ENCODE peak calls at places on chromosomes 13 and 19, in nine cellular contexts. Y, L, B, G, N, Q, X, Z and W are unnamed samples. For H3K4me1, the result is how much of the 10 kb centered on the place peaks cover.

GRCh38 chr13:72808917-72809500 is 27.1 kb downstream of the PIBF1 start:
- DNase-seq in B (no peak), L (no peak), Z (no peak), G (peak), X (no peak), Q (no peak), N (peak), Y (no peak), W (no peak)

GRCh38 chr19:7292950-7293794 is 1.0 kb downstream of the INSR start:
- DNase-seq in N (no peak), Q (peak), Y (peak), B (peak), X (no peak), L (peak), Z (peak), G (no peak), W (peak)

GRCh38 chr19:13796301-13797057 is 1.2 kb downstream of the ZSWIM4 start:
- DNase-seq in N (peak), Z (peak), L (peak), B (peak), X (peak), Y (peak), Q (peak), G (peak), W (peak)

GRCh38 chr19:55540619-55541018 is 3.7 kb upstream of the SBK2 start:
- DNase-seq in Q (peak), Z (no peak), X (no peak), Y (no peak), L (peak), N (no peak), B (no peak), G (no peak), W (no peak)

GRCh38 chr13:40102854-40103253 is 447.4 kb downstream of the COG6 start:
- DNase-seq in Q (no peak), G (peak), L (no peak), X (no peak), Y (no peak), Z (no peak), B (no peak), N (no peak), W (no peak)

GRCh38 chr19:32222594-32222993 is 122.8 kb upstream of the ZNF507 start:
- DNase-seq in Y (no peak), B (no peak), X (no peak), G (no peak), N (no peak), Q (no peak), L (no peak), Z (no peak), W (no peak)

GRCh38 chr13:44300895-44301638 is 72.6 kb upstream of the SERP2 start:
- DNase-seq in Z (no peak), X (no peak), Y (peak), N (peak), L (peak), Q (peak), B (peak), G (peak), W (no peak)

GRCh38 chr13:48574036-48574796 is 41.3 kb upstream of the RCBTB2 start:
- DNase-seq in L (no peak), Z (no peak), B (no peak), X (no peak), Q (no peak), Y (no peak), N (no peak), G (no peak), W (no peak)

GRCh38 chr19:18023596-18024212 is 15.7 kb downstream of the ARRDC2 start:
- DNase-seq in Y (peak), G (no peak), N (peak), Q (peak), B (peak), L (peak), Z (peak), X (peak), W (peak)

GRCh38 chr19:1591421-1592022 is 1.1 kb downstream of the MBD3 start:
- DNase-seq in G (no peak), X (no peak), Q (peak), L (peak), Z (no peak), N (peak), B (peak), Y (no peak), W (no peak)

GRCh38 chr19:2517881-2518601 is 42.1 kb downstream of the GADD45B start:
- DNase-seq in X (no peak), N (no peak), Z (no peak), Y (no peak), G (no peak), B (peak), L (no peak), Q (no peak), W (no peak)

GRCh38 chr13:109479991-109480696 is 306.2 kb downstream of the IRS2 start:
- DNase-seq in Y (no peak), B (no peak), L (peak), G (peak), Z (no peak), X (no peak), Q (no peak), N (no peak), W (no peak)

GRCh38 chr13:44293908-44294735 is 79.5 kb upstream of the SERP2 start:
- DNase-seq in X (no peak), B (no peak), Y (no peak), Q (no peak), L (no peak), N (peak), Z (no peak), G (peak), W (no peak)

GRCh38 chr13:26872444-26873173 is 112.0 kb upstream of the GPR12 start:
- DNase-seq in N (peak), Y (no peak), X (no peak), Z (peak), G (peak), L (peak), Q (no peak), B (peak), W (peak)

GRCh38 chr19:932647-933552 is 7.1 kb downstream of the ARID3A start:
- DNase-seq in Y (peak), Q (peak), N (no peak), B (peak), Z (peak), X (peak), L (peak), G (peak), W (peak)

GRCh38 chr13:99969934-99970760 is 1.4 kb downstream of the ZIC5 start:
- DNase-seq in Q (no peak), Z (no peak), G (no peak), B (no peak), L (no peak), Y (no peak), X (no peak), N (no peak), W (no peak)

GRCh38 chr19:50720181-50720920 is 749 bp upstream of the SHANK1 start:
- DNase-seq in Y (no peak), Q (no peak), L (no peak), G (no peak), X (no peak), Z (no peak), N (no peak), B (no peak), W (no peak)

GRCh38 chr13:49652691-49653305 is 24.5 kb downstream of the ARL11 start:
- DNase-seq in N (peak), Y (no peak), Z (peak), B (peak), Q (peak), X (peak), G (peak), L (peak), W (no peak)

GRCh38 chr13:71290963-71291937 is 575.8 kb downstream of the DACH1 start:
- DNase-seq in X (peak), G (peak), B (no peak), Q (peak), Y (no peak), L (peak), N (peak), Z (peak), W (peak)
- H3K27ac ChIP-seq in X (peak), G (no peak), B (no peak), Q (peak), Y (no peak), L (peak), N (no peak), Z (peak), W (peak)

GRCh38 chr19:34364830-34365462 is at the start of gene GPI:
- DNase-seq in Z (peak), X (peak), G (peak), N (peak), Y (peak), L (peak), B (peak), Q (peak), W (peak)
- TF ChIP-seq POLR2A in Z (peak), X (peak), G (peak), N (peak), Y (no peak), L (peak), B (no peak), Q (peak), W (no peak)

DNA sequence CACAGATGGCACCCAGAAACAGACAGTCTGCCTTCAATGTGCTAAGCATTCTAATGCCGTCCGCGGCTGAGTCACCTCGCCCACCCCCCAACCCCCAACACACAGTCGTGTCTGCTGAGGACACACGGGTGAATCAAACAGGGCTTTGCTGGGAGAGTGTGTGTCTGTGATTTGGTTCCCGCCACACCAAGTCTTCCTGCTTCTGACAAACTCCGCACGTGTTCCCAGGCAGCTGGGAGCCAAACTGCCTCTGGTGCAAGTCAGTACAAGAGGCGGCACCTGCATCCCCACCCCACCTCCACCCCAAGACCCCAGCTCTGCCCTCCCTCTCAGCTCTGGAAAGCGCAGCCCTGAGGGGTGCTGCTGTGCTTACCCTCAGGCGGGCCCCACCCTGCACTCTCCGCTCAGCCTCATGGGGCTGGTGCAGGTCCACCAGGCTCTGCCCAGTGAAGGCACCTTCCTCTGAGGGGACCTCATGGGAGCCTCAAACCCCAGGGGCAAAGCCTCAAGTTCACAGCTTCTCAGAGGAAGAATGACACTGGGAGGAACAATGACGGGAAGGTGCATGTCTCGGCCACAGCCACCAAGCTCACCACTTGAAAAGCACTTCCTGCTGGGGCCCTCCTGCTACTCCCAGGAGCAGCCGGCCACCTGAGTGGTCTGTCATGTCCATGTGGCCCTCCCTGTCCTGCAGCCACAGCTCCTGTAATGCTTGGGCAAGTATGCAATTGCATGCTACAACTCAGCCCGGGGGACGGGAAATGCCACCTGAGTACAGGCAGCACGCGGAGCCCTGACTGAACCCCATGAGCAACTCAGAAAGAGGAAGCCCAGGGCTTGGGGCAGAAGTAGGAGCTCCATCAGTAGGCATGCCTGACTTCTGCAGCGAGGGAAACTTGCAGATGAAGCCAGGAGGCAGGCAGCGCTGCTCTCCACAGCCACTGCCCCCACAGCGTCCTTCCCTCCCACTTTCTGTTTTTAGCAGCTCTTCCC is 15.1 kb upstream of the SLC35E1 start:
- DNase-seq in Q (no peak), Z (peak), X (peak), G (peak), L (peak), Y (no peak), B (peak), N (no peak), W (no peak)
- H3K4me1 ChIP-seq in Q (half or more), Z (under half), X (half or more), G (under half), L (half or more), Y (half or more), B (half or more), N (under half), W (half or more)

GRCh38 chr19:49160450-49161189 is 3.0 kb downstream of the TRPM4 start:
- DNase-seq in Q (no peak), N (no peak), L (no peak), X (no peak), G (no peak), Y (no peak), B (no peak), Z (no peak), W (no peak)

GRCh38 chr19:49155830-49156346 is 692 bp upstream of the HRC start:
- DNase-seq in Q (peak), N (no peak), G (no peak), Y (no peak), Z (no peak), L (no peak), B (no peak), X (no peak), W (peak)

GRCh38 chr19:49155005-49155826 is at the start of gene HRC:
- DNase-seq in Z (no peak), G (no peak), Y (no peak), X (no peak), L (no peak), Q (peak), N (no peak), B (no peak), W (peak)

GRCh38 chr19:49154279-49154678 is 917 bp downstream of the HRC start:
- DNase-seq in G (no peak), N (no peak), Q (no peak), Y (no peak), L (no peak), X (no peak), B (no peak), Z (no peak), W (no peak)

GRCh38 chr19:49157445-49158224 is at the start of gene TRPM4:
- DNase-seq in N (peak), Z (peak), G (peak), X (peak), Q (peak), B (peak), Y (peak), L (peak), W (peak)
- H3K27ac ChIP-seq in N (peak), Z (peak), G (peak), X (peak), Q (peak), B (peak), Y (peak), L (peak), W (peak)

GRCh38 chr19:31144069-31144468 is 205.2 kb downstream of the TSHZ3 start:
- DNase-seq in G (no peak), Q (no peak), N (no peak), Y (no peak), B (no peak), Z (no peak), X (no peak), L (no peak), W (no peak)

GRCh38 chr19:31138077-31138476 is 211.2 kb downstream of the TSHZ3 start:
- DNase-seq in L (no peak), Q (no peak), Z (peak), G (no peak), Y (no peak), X (no peak), B (no peak), N (no peak), W (no peak)

GRCh38 chr19:31141301-31141700 is 207.9 kb downstream of the TSHZ3 start:
- DNase-seq in N (no peak), X (no peak), Y (no peak), B (no peak), L (no peak), Q (no peak), G (no peak), Z (no peak), W (no peak)

GRCh38 chr19:31140717-31141116 is 208.5 kb downstream of the TSHZ3 start:
- DNase-seq in Q (no peak), G (peak), Z (no peak), X (no peak), B (no peak), Y (no peak), N (no peak), L (no peak), W (no peak)

GRCh38 chr19:31139871-31140505 is 209.2 kb downstream of the TSHZ3 start:
- DNase-seq in Z (no peak), Y (no peak), X (no peak), L (no peak), Q (no peak), N (no peak), G (peak), B (peak), W (no peak)
- TF ChIP-seq POLR2A in Z (no peak), Y (no peak), X (no peak), L (no peak), Q (no peak), N (no peak), G (no peak), B (no peak), W (no peak)

DNA sequence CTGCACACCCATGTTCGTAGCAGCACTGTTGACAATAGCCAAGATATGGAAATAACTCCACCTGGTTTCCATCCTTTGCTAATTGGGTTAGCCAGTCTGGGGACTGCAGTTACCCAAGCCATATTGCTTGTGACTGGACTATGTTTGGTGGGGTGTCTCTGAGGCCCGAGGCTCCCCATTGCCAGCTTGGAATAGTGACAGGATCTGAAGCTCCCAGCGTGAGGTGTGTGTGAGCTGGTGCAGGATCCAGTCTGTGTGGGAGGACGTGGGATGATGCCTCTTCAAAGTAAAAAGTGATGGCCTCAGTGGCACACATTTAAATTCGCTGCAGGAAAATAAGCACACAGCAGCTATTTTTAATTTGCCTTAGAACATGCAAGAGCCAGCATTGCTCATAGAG is 74.9 kb downstream of the TEX26 start:
- DNase-seq in X (no peak), Y (no peak), L (no peak), B (no peak), G (no peak), Q (no peak), Z (no peak), N (no peak), W (no peak)
- H3K4me1 ChIP-seq in X (under half), Y (under half), L (under half), B (under half), G (under half), Q (under half), Z (under half), N (under half), W (under half)

DNA sequence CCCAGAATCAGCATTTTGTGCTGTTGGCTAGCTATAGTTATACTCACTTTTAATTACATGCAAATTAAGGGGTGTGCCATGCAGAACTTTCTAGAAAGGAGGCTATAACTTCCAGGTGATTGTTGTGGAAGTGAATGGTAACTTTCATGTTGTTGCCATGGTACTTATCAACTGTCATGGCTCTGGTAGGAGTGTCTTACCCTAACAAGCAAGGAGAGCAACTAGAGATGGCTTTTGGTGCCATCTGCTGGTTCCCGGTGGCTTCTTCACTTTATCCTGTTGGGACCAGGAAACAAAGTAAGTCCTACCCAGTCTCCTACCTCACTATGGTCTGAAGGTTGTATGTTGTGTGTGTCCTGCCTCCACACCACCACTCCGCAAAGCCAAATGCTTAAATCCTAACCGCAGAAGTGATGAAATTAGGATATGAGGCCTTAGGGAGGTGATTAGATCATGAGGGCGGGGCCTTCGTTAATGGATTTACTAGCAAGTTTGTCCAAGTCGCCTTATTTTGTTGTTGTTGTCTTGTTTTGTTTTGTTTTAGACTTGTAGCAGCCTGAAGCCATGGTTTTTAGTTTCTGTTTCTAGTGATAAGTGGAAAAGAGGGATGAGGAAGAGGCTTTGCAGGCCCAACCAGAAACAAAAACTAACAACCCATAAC is 22.6 kb downstream of the FBXL12 start:
- DNase-seq in G (peak), B (peak), Z (peak), X (peak), Y (peak), N (peak), L (peak), Q (peak), W (peak)
- H3K27ac ChIP-seq in G (no peak), B (no peak), Z (peak), X (peak), Y (peak), N (no peak), L (peak), Q (no peak), W (no peak)